ENCODE peak calls at places on chromosomes 16 and 17, in seven cellular contexts. L is hippocampal formation; S is sciatic nerve; F is T-helper 17 cell; K is adrenal gland; W is effector CD4-positive, alpha-beta T cell; G is NCI-H748 treated with DMSO at 0.1 percent for 48 hours. Z is an unnamed sample.

GRCh38 chr17:32673964-32674363 is 187.2 kb downstream of the CDK5R1 start:
- DNase-seq in G (no peak), S (no peak), K (no peak), L (no peak), F (no peak), W (no peak), Z (no peak)

GRCh38 chr16:54655171-54655590 is 275.5 kb upstream of the IRX5 start:
- DNase-seq in F (no peak), L (no peak), G (no peak), S (no peak), W (no peak), K (peak; percentile 40), Z (no peak)

GRCh38 chr17:28747046-28747691 is 3.4 kb downstream of the TRAF4 start:
- DNase-seq in L (peak; percentile 41), W (no peak), S (no peak), K (peak; percentile 53), F (no peak), G (no peak), Z (no peak)

GRCh38 chr16:49468611-49469322 is 95.2 kb downstream of the C16orf78 start:
- DNase-seq in G (no peak), F (no peak), W (no peak), L (no peak), S (peak; percentile 26), K (no peak), Z (no peak)

GRCh38 chr17:75486151-75486550 is 29.2 kb downstream of the CASKIN2 start:
- DNase-seq in G (no peak), S (no peak), F (no peak), W (no peak), K (no peak), L (no peak), Z (no peak)

GRCh38 chr17:76736349-76737081 is 616 bp downstream of the SRSF2 start:
- DNase-seq in G (peak; percentile 6), L (peak; percentile 67), S (peak; percentile 85), W (peak; percentile 44), K (peak; percentile 82), F (peak; percentile 59), Z (peak; percentile 72)

GRCh38 chr16:66930189-66930588 is 4.0 kb downstream of the CIAO2B start:
- DNase-seq in S (no peak), K (peak; percentile 80), G (no peak), W (no peak), F (no peak), L (no peak), Z (peak; percentile 77)

GRCh38 chr17:69538795-69539194 is 124.3 kb downstream of the MAP2K6 start:
- DNase-seq in F (no peak), S (no peak), G (no peak), L (no peak), K (no peak), W (no peak), Z (no peak)

GRCh38 chr16:89325861-89326471 is 108.5 kb downstream of the ZNF778 start:
- DNase-seq in L (peak; percentile 25), G (no peak), F (no peak), W (no peak), K (peak; percentile 72), S (peak; percentile 69), Z (peak; percentile 69)

GRCh38 chr16:81315271-81316175 is 761 bp downstream of the GAN start:
- DNase-seq in L (peak; percentile 32), G (no peak), F (peak; percentile 20), K (peak; percentile 69), W (peak; percentile 20), S (peak; percentile 66), Z (peak; percentile 22)

GRCh38 chr17:82458885-82459424 is 414 bp downstream of the NARF start:
- DNase-seq in W (peak; percentile 14), F (no peak), S (no peak), L (no peak), G (no peak), K (peak; percentile 50), Z (peak; percentile 28)

GRCh38 chr16:30658731-30659506 is 688 bp downstream of the FBRS start:
- DNase-seq in S (peak; percentile 90), L (peak; percentile 92), W (no peak), F (peak; percentile 61), K (peak; percentile 87), G (peak; percentile 88), Z (peak; percentile 100)

GRCh38 chr17:83057397-83057761 is 22.0 kb upstream of the METRNL start:
- DNase-seq in S (no peak), G (no peak), K (no peak), F (no peak), L (no peak), W (no peak), Z (no peak)

Z was measured in Caki2.